ENCODE peak calls at places on chromosomes 6 and 20, in five cellular contexts. M, Q, G, E and L are unnamed samples.

GRCh38 chr6:12483712-12484111 is 193.6 kb downstream of the EDN1 start:
- DNase-seq in G (peak; percentile 98), E (peak; percentile 99), M (peak; percentile 94), Q (peak; percentile 99), L (peak; percentile 90)

GRCh38 chr6:4378319-4378996 is 243.1 kb upstream of the ECI2 start:
- DNase-seq in Q (no peak), G (no peak), M (no peak), E (no peak), L (no peak)

GRCh38 chr6:166275714-166276166 is 32.5 kb downstream of the PRR18 start:
- DNase-seq in Q (peak; percentile 13), G (peak; percentile 52), E (no peak), M (peak; percentile 74), L (peak; percentile 54)

GRCh38 chr20:4087923-4088322 is 72.6 kb upstream of the RNF24 start:
- DNase-seq in G (peak; percentile 32), Q (peak; percentile 76), M (peak; percentile 71), E (peak; percentile 63), L (no peak)

GRCh38 chr6:33686225-33686742 is 25.2 kb downstream of the UQCC2 start:
- DNase-seq in Q (no peak), M (no peak), G (no peak), E (no peak), L (no peak)

GRCh38 chr20:44104807-44105517 is 82.0 kb downstream of the JPH2 start:
- DNase-seq in Q (peak; percentile 83), G (peak; percentile 84), E (peak; percentile 78), M (peak; percentile 47), L (peak; percentile 68)

GRCh38 chr6:152723398-152723797 is 25.7 kb downstream of the MYCT1 start:
- DNase-seq in G (no peak), M (peak; percentile 82), Q (peak; percentile 71), E (peak; percentile 65), L (peak; percentile 27)

GRCh38 chr6:27839303-27840081 is 72.7 kb downstream of the OR2B2 start:
- DNase-seq in G (peak; percentile 88), Q (peak; percentile 91), M (peak; percentile 91), E (peak; percentile 86), L (peak; percentile 70)

GRCh38 chr6:131602913-131603312 is 25.1 kb downstream of the MED23 start:
- DNase-seq in M (peak; percentile 94), Q (peak; percentile 92), G (peak; percentile 58), E (peak; percentile 89), L (no peak)

GRCh38 chr6:134787261-134787871 is 162.5 kb downstream of the ALDH8A1 start:
- DNase-seq in E (peak; percentile 73), G (peak; percentile 73), M (peak; percentile 84), Q (peak; percentile 80), L (peak; percentile 43)

GRCh38 chr6:138999949-139000725 is 12.1 kb upstream of the REPS1 start:
- DNase-seq in G (no peak), M (no peak), E (no peak), Q (no peak), L (no peak)

GRCh38 chr20:31709939-31710338 is 12.7 kb downstream of the BCL2L1 start:
- DNase-seq in Q (no peak), G (peak; percentile 2), E (no peak), M (no peak), L (no peak)

GRCh38 chr6:107634147-107635057 is 144.5 kb downstream of the SOBP start:
- DNase-seq in Q (peak; percentile 24), M (peak; percentile 59), E (no peak), G (no peak), L (no peak)

GRCh38 chr6:110486756-110487155 is 10.3 kb upstream of the SLC22A16 start:
- DNase-seq in E (no peak), G (no peak), Q (no peak), M (no peak), L (no peak)

GRCh38 chr6:164911873-164912580 is 397.4 kb downstream of the C6orf118 start:
- DNase-seq in G (no peak), E (no peak), Q (no peak), M (peak; percentile 24), L (no peak)

GRCh38 chr6:152598858-152599537 is 38.2 kb downstream of the SYNE1 start:
- DNase-seq in E (no peak), Q (no peak), G (no peak), M (peak; percentile 26), L (peak; percentile 85)

GRCh38 chr6:5053038-5053437 is 32.1 kb upstream of the PPP1R3G start:
- DNase-seq in M (no peak), Q (peak; percentile 47), G (no peak), E (peak; percentile 32), L (peak; percentile 71)

GRCh38 chr20:6613280-6613861 is 154.1 kb upstream of the BMP2 start:
- DNase-seq in M (no peak), Q (no peak), G (peak; percentile 71), E (no peak), L (no peak)

GRCh38 chr6:111673086-111673485 is 67.4 kb upstream of the TRAF3IP2 start:
- DNase-seq in G (no peak), Q (peak; percentile 30), M (no peak), E (no peak), L (no peak)

GRCh38 chr6:118770112-118770788 is 118.9 kb upstream of the CEP85L start:
- DNase-seq in M (no peak), G (peak; percentile 36), Q (no peak), E (no peak), L (no peak)

GRCh38 chr6:38636027-38636426 is 3.7 kb downstream of the BTBD9 start:
- DNase-seq in E (no peak), Q (no peak), M (no peak), G (no peak), L (no peak)

GRCh38 chr20:41881466-41882046 is 263.4 kb upstream of the CHD6 start:
- DNase-seq in Q (no peak), E (no peak), G (no peak), M (no peak), L (no peak)

GRCh38 chr20:3865887-3866407 is 19.3 kb downstream of the MAVS start:
- DNase-seq in G (no peak), M (no peak), Q (no peak), E (no peak), L (no peak)

DNA sequence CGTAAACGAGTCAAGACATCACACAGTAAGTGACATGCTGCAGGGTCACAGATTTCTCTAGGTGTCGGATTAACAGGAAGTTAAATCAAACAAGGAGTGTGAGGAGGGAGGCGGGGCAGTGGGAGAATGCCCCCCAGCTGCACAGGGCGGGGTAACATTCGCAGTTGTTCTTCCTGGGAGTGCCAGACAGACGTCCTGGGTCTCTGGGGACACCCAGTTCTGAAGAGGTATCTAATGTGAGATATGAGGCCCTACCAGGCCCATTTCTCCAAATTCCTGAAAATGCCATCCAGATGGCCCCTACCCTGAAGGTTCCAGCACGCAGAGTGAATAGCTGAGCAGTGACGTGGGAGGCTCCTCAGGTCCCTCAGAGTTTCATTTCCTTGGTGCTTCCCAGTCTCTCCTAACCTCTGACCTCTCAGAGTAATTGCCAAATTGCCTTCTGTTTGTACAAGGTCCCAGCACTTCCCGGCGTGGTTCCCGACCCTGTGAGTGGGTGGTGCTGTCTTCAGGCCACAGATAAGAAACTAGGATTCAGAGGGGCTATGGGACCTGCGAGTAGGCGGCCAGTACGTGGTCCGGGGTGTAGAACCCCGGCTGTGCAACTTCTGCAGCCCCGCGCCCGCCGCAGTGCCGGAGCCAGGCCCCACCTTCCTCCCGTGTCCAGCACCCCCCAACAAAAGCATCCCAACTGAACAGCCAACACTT is 1.8 kb downstream of the RRBP1 start:
- DNase-seq in Q (peak; percentile 61), E (peak; percentile 48), M (peak; percentile 79), G (peak; percentile 80), L (peak; percentile 46)
- H3K4me2 ChIP-seq in Q (peak overlapping the region; percentile 81), E (peak overlapping the region; percentile 99), M (peak overlapping the region; percentile 80), G (peak overlapping the region; percentile 91), L (peak overlapping the region; percentile 72)

GRCh38 chr20:51389543-51389924 is 153.0 kb downstream of the NFATC2 start:
- DNase-seq in G (no peak), M (no peak), Q (no peak), E (no peak), L (peak; percentile 20)

GRCh38 chr20:51387125-51387865 is 155.2 kb downstream of the NFATC2 start:
- DNase-seq in Q (no peak), E (no peak), G (no peak), M (no peak), L (peak; percentile 75)

GRCh38 chr20:51386586-51386985 is 155.9 kb downstream of the NFATC2 start:
- DNase-seq in E (no peak), G (no peak), M (no peak), Q (no peak), L (no peak)

GRCh38 chr20:51388756-51389542 is 153.6 kb downstream of the NFATC2 start:
- DNase-seq in E (no peak), M (peak; percentile 30), Q (no peak), G (peak; percentile 68), L (peak; percentile 80)

DNA sequence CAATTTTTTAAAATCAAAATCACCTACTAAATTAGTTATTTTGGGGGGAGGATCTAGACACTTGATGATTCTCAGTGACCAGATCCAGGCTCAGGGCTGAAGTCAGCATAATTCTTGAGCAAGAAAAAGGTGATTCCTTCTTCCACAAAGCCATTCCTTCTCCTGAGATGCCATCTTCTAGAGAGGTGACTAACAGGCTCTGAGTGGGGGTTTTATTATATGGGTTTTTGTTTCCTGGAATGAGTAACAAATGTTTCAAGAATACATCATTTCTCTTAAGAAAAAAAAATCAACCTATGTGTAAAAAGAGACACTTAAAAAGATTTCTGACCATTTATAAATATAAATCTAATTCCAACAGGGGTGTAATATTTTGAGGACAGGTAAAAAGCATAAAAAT is 154.3 kb downstream of the NFATC2 start:
- DNase-seq in E (peak; percentile 57), G (peak; percentile 93), Q (peak; percentile 72), M (peak; percentile 89), L (peak; percentile 59)
- H3K79me2 ChIP-seq in E (no peaks in the 10 kb centered on the region), G (no peaks in the 10 kb centered on the region), Q (no peaks in the 10 kb centered on the region), M (no peaks in the 10 kb centered on the region), L (no peaks in the 10 kb centered on the region)

DNA sequence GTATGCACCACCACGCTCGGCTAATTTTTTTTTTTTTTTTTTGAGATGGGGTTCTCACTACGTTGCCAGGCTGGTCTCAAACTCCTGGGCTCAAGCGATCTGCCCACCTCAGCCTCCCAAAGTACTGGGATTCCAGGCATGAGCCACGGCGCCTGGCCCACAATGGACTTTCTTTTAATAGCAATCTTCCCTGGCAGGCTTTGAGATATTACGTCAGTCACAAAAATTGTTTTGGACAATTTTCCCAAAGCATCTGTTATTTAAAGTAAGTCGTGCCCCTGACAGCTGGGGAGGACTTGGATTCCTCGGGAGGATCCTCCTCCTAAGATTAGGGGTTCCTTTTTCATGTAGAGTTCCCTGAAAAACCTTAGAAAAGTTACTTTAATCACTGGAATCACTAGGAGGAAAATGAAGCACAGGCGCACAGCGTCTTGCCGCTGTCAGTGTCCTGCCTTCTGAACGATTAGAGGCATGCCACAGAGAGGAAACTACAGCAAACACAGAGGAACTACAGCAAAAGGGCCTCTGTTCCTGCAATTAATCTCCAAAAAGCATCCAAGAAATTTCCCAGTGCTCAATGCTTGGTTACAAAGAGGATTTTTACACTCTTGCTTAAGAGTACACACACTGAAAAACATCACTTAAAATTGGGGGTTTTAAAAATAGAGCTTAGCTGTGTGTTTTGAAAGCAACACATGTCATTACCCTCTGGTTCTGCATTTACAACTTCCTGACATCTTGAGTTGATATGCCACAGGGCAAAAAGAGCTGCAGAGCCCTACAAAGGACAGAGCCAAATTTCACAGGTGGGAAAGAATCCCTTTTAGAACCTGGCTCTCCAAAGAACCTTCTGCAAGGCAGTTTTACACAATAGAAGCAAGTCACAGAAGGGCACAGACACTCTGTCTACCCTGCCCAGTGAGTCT is 4.5 kb downstream of the ACSS1 start:
- DNase-seq in M (peak; percentile 64), G (no peak), E (peak; percentile 35), Q (peak; percentile 47), L (peak; percentile 27)
- H3K4me2 ChIP-seq in M (peak overlapping the region; percentile 46), G (no peak overlapping the region), E (no peak overlapping the region), Q (no peak overlapping the region), L (no peak overlapping the region)

DNA sequence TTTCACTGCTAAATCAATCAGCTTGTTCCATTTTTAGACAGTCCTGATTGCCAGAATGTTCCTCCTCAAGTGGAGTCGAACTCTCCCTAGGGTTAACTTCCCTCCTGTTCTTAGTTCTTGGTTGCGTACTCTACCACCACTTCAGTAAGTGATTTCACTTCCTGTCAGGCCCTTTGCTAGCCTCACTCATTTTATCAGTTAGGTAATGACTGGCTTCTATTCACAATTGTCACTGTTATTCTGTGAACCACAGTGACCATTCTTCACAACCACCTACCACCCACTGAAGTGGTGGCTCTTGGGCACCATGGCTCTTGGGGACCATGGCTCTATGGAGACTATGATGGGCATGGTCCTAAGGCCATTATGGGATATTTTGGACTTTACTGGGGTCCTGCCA is 66.5 kb downstream of the ATXN1 start:
- DNase-seq in M (no peak), Q (no peak), E (no peak), G (no peak), L (no peak)
- H3K79me2 ChIP-seq in M (peaks cover 90% of the 10 kb centered on the region), Q (peaks cover 4% of the 10 kb centered on the region), E (peaks cover 86% of the 10 kb centered on the region), G (peaks cover 31% of the 10 kb centered on the region), L (no peaks in the 10 kb centered on the region)